ENCODE peak calls at places on chromosomes 16 and 17, in six cellular contexts. M is transverse colon, Z is retina, V is fibroblast of lung, Q is T-helper 1 cell, C is AG09319. D is an unnamed sample.

GRCh38 chr16:62392698-62393097 is 356.5 kb upstream of the CDH8 start:
- DNase-seq in M (no peak), C (no peak), Q (peak), V (no peak), Z (no peak), D (no peak)

GRCh38 chr16:48284772-48285409 is 37.6 kb upstream of the ABCC11 start:
- DNase-seq in Q (no peak), C (no peak), M (no peak), V (no peak), Z (no peak), D (no peak)

GRCh38 chr16:50121721-50122445 is 31.2 kb upstream of the TENT4B start:
- DNase-seq in M (no peak), Q (no peak), V (no peak), Z (no peak), C (no peak), D (no peak)

GRCh38 chr17:78568051-78568450 is 9.1 kb downstream of the DNAH17 start:
- DNase-seq in M (no peak), Q (no peak), C (no peak), Z (no peak), V (no peak), D (no peak)

GRCh38 chr17:81328925-81329278 is 33.8 kb upstream of the SLC38A10 start:
- DNase-seq in V (peak), M (no peak), C (no peak), Z (peak), Q (no peak), D (no peak)

GRCh38 chr17:70184770-70185169 is 15.4 kb downstream of the KCNJ2 start:
- DNase-seq in M (no peak), Z (no peak), Q (no peak), C (no peak), V (peak), D (no peak)

GRCh38 chr16:27718136-27718766 is 168.3 kb downstream of the KATNIP start:
- DNase-seq in M (no peak), C (no peak), Z (no peak), V (no peak), Q (no peak), D (peak)

GRCh38 chr17:31453896-31454295 is 62.4 kb downstream of the RAB11FIP4 start:
- DNase-seq in Q (no peak), Z (no peak), C (no peak), M (no peak), V (no peak), D (no peak)

GRCh38 chr17:59533694-59534093 is 31.7 kb upstream of the DHX40 start:
- DNase-seq in Q (no peak), C (no peak), V (no peak), M (no peak), Z (no peak), D (no peak)

GRCh38 chr17:80695979-80696378 is 151.3 kb downstream of the RPTOR start:
- DNase-seq in C (no peak), V (no peak), Q (no peak), M (no peak), Z (no peak), D (no peak)

GRCh38 chr16:81695431-81695890 is 83.6 kb upstream of the PLCG2 start:
- DNase-seq in M (no peak), C (no peak), V (no peak), Q (no peak), Z (no peak), D (no peak)

GRCh38 chr17:65495255-65496060 is 66.0 kb downstream of the AXIN2 start:
- DNase-seq in C (no peak), Z (peak), V (no peak), Q (no peak), M (peak), D (no peak)

GRCh38 chr16:89314357-89314756 is 96.9 kb downstream of the ZNF778 start:
- DNase-seq in M (no peak), Q (peak), C (no peak), V (no peak), Z (no peak), D (no peak)

GRCh38 chr17:78532922-78533640 is 44.1 kb downstream of the DNAH17 start:
- DNase-seq in M (no peak), V (peak), Q (no peak), Z (no peak), C (no peak), D (peak)

GRCh38 chr16:24189941-24190340 is 66.2 kb upstream of the CACNG3 start:
- DNase-seq in V (no peak), C (no peak), Z (no peak), Q (no peak), M (no peak), D (no peak)

GRCh38 chr17:48647103-48647963 is 21.2 kb upstream of the HOXB9 start:
- DNase-seq in M (peak), Z (peak), V (peak), C (no peak), Q (no peak), D (no peak)

GRCh38 chr17:20961551-20961950 is 81.3 kb downstream of the USP22 start:
- DNase-seq in Q (no peak), V (no peak), Z (no peak), C (no peak), M (no peak), D (no peak)

GRCh38 chr17:17681187-17681743 is at the start of gene RAI1:
- DNase-seq in Z (peak), V (peak), C (peak), Q (peak), M (peak), D (no peak)

GRCh38 chr16:50071075-50071671 is 5.4 kb downstream of the HEATR3 start:
- DNase-seq in Q (no peak), C (no peak), V (no peak), M (no peak), Z (no peak), D (no peak)

GRCh38 chr17:72053069-72053846 is 67.6 kb upstream of the SOX9 start:
- DNase-seq in V (no peak), Q (no peak), Z (peak), C (no peak), M (no peak), D (no peak)

GRCh38 chr17:20159406-20160075 is 150.4 kb downstream of the SPECC1 start:
- DNase-seq in V (no peak), M (no peak), C (no peak), Q (no peak), Z (no peak), D (no peak)

GRCh38 chr16:14013571-14014283 is 57.4 kb upstream of the MRTFB start:
- DNase-seq in V (peak), Z (no peak), M (no peak), Q (no peak), C (peak), D (no peak)

GRCh38 chr17:59561042-59561441 is 4.4 kb upstream of the DHX40 start:
- DNase-seq in V (peak), Q (no peak), Z (no peak), M (no peak), C (no peak), D (no peak)

GRCh38 chr16:80751167-80751566 is 53.2 kb downstream of the CDYL2 start:
- DNase-seq in Q (no peak), M (no peak), Z (no peak), V (peak), C (peak), D (no peak)

GRCh38 chr17:50151041-50151936 is 812 bp upstream of the PPP1R9B start:
- DNase-seq in C (peak), Z (peak), Q (peak), V (peak), M (peak), D (peak)

GRCh38 chr17:266701-267656 is 85.5 kb upstream of the DOC2B start:
- DNase-seq in Z (peak), Q (no peak), V (no peak), C (no peak), M (peak), D (peak)

GRCh38 chr17:20944014-20944905 is 98.6 kb downstream of the USP22 start:
- DNase-seq in Q (no peak), M (peak), C (no peak), Z (peak), V (no peak), D (no peak)

GRCh38 chr16:69187891-69188451 is 1.0 kb downstream of the SNTB2 start:
- DNase-seq in Z (peak), V (peak), C (no peak), Q (peak), M (peak), D (no peak)

GRCh38 chr17:57898487-57899311 is 48.9 kb upstream of the MRPS23 start:
- DNase-seq in M (peak), C (no peak), Z (peak), Q (no peak), V (peak), D (no peak)

GRCh38 chr17:31533546-31534155 is 142.2 kb downstream of the RAB11FIP4 start:
- DNase-seq in M (no peak), Q (no peak), Z (no peak), V (peak), C (peak), D (no peak)

GRCh38 chr17:77728022-77728671 is 230.4 kb upstream of the TNRC6C start:
- DNase-seq in C (peak), Z (no peak), M (no peak), V (no peak), Q (no peak), D (no peak)

GRCh38 chr16:85056211-85056748 is 28.7 kb downstream of the KIAA0513 start:
- DNase-seq in Q (no peak), M (no peak), V (peak), C (no peak), Z (no peak), D (no peak)

GRCh38 chr16:23088018-23088417 is 61.2 kb downstream of the USP31 start:
- DNase-seq in M (no peak), Z (no peak), Q (no peak), V (no peak), C (no peak), D (no peak)

GRCh38 chr16:10113248-10113647 is 69.0 kb downstream of the GRIN2A start:
- DNase-seq in M (no peak), C (no peak), V (no peak), Q (no peak), Z (no peak), D (no peak)

D was measured in CD14-positive monocyte.